ENCODE peak calls at places on chromosomes 5 and 9, in eight cellular contexts. V is neural progenitor cell; T is CD8-positive, alpha-beta T cell; X is left ventricle myocardium inferior; U is Calu3; M is epithelial cell of esophagus; G is esophagus squamous epithelium; D is neural crest cell. H is an unnamed sample.

GRCh38 chr5:181200816-181201215 is 4.2 kb downstream of the TRIM7 start:
- DNase-seq in M (no peak), V (peak; percentile 6), T (no peak), D (no peak), U (no peak), G (no peak), X (no peak), H (no peak)

GRCh38 chr5:137141779-137142178 is 357.3 kb downstream of the SPOCK1 start:
- DNase-seq in D (no peak), T (no peak), M (peak; percentile 55), U (no peak), X (no peak), V (no peak), G (no peak), H (no peak)

GRCh38 chr9:14119694-14120514 is 194.0 kb downstream of the NFIB start:
- DNase-seq in T (no peak), M (peak; percentile 84), D (no peak), U (no peak), G (no peak), V (no peak), X (no peak), H (no peak)

GRCh38 chr5:73691301-73691700 is 65.3 kb downstream of the ARHGEF28 start:
- DNase-seq in T (no peak), X (no peak), G (no peak), M (no peak), V (no peak), D (no peak), U (no peak), H (no peak)

GRCh38 chr9:90002299-90003045 is 397.7 kb downstream of the GADD45G start:
- DNase-seq in D (no peak), V (no peak), X (no peak), G (no peak), U (no peak), M (no peak), T (no peak), H (no peak)

GRCh38 chr9:136036848-136037247 is 58.2 kb downstream of the NACC2 start:
- DNase-seq in V (no peak), G (no peak), M (no peak), X (no peak), D (no peak), U (no peak), T (no peak), H (no peak)

GRCh38 chr9:127163409-127163808 is 41.0 kb upstream of the ANGPTL2 start:
- DNase-seq in M (peak; percentile 41), G (no peak), D (no peak), T (peak; percentile 17), V (no peak), X (no peak), U (no peak), H (no peak)

GRCh38 chr5:111772456-111772855 is 15.5 kb upstream of the NREP start:
- DNase-seq in D (no peak), X (no peak), T (no peak), G (no peak), V (peak; percentile 63), M (no peak), U (peak; percentile 46), H (no peak)

DNA sequence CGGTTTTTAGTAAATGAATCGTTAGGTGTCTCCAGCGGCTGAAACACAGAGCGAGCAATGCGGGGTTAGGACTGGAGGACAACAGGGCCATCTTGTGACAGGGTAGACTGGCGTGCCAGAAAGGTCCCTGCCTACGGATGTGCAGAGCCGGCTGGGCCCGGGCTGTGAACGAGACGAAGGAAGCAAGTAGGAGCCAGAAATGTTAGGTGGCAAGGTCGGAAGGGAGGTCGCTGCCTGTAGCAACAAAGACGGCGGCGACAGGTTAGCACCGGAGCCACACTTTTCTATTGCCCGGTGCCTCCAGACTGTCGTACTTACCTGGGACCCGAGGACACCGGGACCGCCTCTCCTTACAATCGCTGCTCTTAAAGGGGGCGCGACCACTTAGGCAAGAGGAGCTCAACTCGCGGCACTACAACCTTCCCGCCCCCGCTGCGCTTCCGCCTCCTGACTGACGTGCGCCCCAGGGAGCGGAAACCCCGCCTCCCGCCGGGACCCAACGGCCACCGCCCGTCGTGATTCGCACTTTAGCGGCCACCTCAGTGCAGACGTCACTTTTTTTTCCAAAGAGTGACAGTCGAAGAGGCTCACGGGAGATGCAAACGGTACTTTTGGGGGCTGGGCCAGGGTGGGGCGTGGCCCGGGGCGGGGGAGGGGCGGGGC is at the start of gene INIP:
- DNase-seq in T (peak; percentile 97), M (peak; percentile 98), V (peak; percentile 97), X (peak; percentile 96), U (peak; percentile 94), D (peak; percentile 85), G (peak; percentile 77), H (peak; percentile 94)
- TF ChIP-seq CTCF in T (no peak), M (no peak), V (peak; percentile 30), X (peak; percentile 5), U (no peak), D (no peak), G (no peak), H (no peak)

DNA sequence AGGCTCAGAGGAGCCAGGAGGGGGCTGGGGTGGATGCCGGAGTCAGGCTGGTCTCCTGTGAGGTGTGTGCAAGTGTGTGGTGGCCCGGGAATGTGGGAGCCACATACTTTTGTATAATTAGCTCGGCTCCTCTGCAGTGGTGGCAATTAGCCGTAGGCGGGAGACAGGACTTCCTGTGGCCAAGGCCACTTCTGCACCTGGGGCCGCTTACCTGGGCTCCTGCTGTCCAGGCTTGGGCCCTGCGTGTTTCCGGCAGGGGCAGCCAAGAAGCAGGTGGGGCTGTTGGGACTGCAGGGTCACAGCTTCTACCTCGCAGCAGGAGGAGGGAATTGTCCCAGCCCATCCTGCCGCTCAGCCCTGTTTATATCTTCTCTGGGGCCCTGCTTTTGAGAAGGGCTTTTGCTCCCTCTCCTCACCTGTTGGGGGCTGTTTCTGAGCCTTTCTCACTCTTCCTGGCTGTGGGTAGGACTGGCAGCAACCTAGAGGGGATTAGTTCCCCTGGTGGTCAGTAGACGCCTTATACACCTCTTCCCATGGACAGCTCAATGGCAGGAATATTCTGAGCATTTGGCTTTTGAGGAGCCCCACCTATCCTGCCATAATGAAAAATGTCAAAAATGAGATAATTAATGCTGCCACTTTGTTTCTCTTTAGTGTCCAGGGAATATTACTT is 145.4 kb upstream of the PITX1 start:
- DNase-seq in D (no peak), T (no peak), G (no peak), V (peak; percentile 16), M (no peak), X (no peak), U (no peak), H (no peak)
- TF ChIP-seq CTCF in D (peak; percentile 27), T (no peak), G (no peak), V (peak; percentile 32), M (no peak), X (no peak), U (no peak), H (no peak)

GRCh38 chr9:19934301-19934868 is 145.5 kb upstream of the SLC24A2 start:
- DNase-seq in D (no peak), V (peak; percentile 45), M (peak; percentile 36), T (no peak), G (no peak), X (peak; percentile 37), U (peak; percentile 2), H (no peak)
- TF ChIP-seq CTCF in D (peak; percentile 11), V (peak; percentile 14), M (peak; percentile 11), T (no peak), G (no peak), X (no peak), U (no peak), H (no peak)

GRCh38 chr5:52920929-52921328 is 68.2 kb upstream of the ITGA2 start:
- DNase-seq in V (no peak), M (peak; percentile 12), T (no peak), G (no peak), D (no peak), U (no peak), X (no peak), H (no peak)

DNA sequence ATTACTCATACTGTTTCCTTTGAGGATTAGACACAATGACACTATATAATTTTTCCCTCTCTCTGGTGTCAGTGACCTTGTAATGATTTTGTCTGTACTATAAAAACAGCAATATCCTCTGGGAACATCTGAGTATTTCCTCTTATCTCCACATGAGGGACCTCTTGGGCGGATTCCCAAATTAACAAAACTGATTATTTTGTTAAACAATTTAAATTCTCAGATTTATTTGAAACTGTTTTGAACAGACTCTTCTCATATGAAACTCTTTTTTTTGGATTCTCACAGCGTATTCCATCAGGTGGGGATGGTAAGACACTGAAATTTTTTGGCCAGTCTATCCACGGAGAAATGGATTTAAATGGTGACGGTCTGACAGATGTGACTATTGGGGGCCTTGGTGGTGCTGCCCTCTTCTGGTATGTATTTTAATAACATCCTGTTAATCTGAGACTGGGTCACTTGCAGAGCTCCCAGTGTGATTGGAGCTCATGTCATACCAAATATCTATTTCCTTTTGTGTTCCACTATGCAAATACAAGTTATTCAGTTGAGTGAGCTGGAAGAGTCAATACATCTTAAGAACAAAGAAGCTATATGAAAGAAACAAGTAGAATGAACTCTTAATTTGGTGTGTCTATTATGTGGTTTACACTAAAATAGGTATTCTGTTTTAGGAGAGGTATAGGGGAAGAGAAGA is 73.8 kb upstream of the ITGA2 start:
- DNase-seq in V (peak; percentile 66), D (peak; percentile 58), X (no peak), M (peak; percentile 80), U (peak; percentile 68), T (peak; percentile 61), G (no peak), H (peak; percentile 62)
- TF ChIP-seq CTCF in V (peak; percentile 75), D (peak; percentile 89), X (peak; percentile 84), M (peak; percentile 72), U (peak; percentile 53), T (peak; percentile 88), G (peak; percentile 68), H (peak; percentile 43)

GRCh38 chr9:96854877-96855273 is 561 bp upstream of the ZNF782 start:
- DNase-seq in X (no peak), U (no peak), G (no peak), V (no peak), D (no peak), M (no peak), T (no peak), H (no peak)

GRCh38 chr9:96858018-96858573 is 3.8 kb upstream of the ZNF782 start:
- DNase-seq in X (no peak), T (no peak), V (no peak), M (peak; percentile 76), G (no peak), U (no peak), D (no peak), H (no peak)

GRCh38 chr9:96856363-96857286 is 2.3 kb upstream of the ZNF782 start:
- DNase-seq in U (peak; percentile 61), V (peak; percentile 82), D (peak; percentile 70), M (peak; percentile 77), T (peak; percentile 77), X (peak; percentile 27), G (no peak), H (peak; percentile 54)

GRCh38 chr9:96859461-96860198 is 5.3 kb upstream of the ZNF782 start:
- DNase-seq in T (no peak), G (no peak), D (no peak), M (peak; percentile 98), X (no peak), V (peak; percentile 74), U (no peak), H (no peak)

GRCh38 chr9:96858670-96859069 is 4.4 kb upstream of the ZNF782 start:
- DNase-seq in U (no peak), D (no peak), M (peak; percentile 13), X (no peak), V (no peak), T (no peak), G (no peak), H (no peak)
- TF ChIP-seq CTCF in U (no peak), D (no peak), M (no peak), X (no peak), V (no peak), T (no peak), G (no peak), H (no peak)

GRCh38 chr5:153816870-153817269 is 221.8 kb downstream of the FAM114A2 start:
- DNase-seq in T (no peak), X (no peak), U (no peak), D (no peak), G (no peak), M (no peak), V (no peak), H (no peak)
- TF ChIP-seq CTCF in T (no peak), X (no peak), U (no peak), D (no peak), G (no peak), M (no peak), V (no peak), H (no peak)